ENCODE peak calls at places on chromosome 10, in nine cellular contexts. T, P, K, Z, G, O, S, L and Q are unnamed samples.

GRCh38 chr10:51770719-51771118 is 71.3 kb upstream of the CSTF2T start:
- DNase-seq in P (no peak), Z (peak), S (no peak), G (no peak), T (no peak), K (no peak), O (no peak), L (no peak), Q (no peak)

GRCh38 chr10:104548090-104548489 is 93.0 kb upstream of the SORCS3 start:
- DNase-seq in G (no peak), P (no peak), T (no peak), O (peak), Z (peak), L (no peak), K (no peak), S (no peak), Q (no peak)

GRCh38 chr10:117197189-117197588 is at the start of gene KCNK18:
- DNase-seq in P (no peak), S (no peak), G (no peak), T (no peak), L (no peak), Z (no peak), O (no peak), K (no peak), Q (no peak)

GRCh38 chr10:124524991-124525653 is 63.5 kb downstream of the LHPP start:
- DNase-seq in S (no peak), Z (peak), P (no peak), K (no peak), T (no peak), O (peak), G (peak), L (no peak), Q (no peak)

GRCh38 chr10:33333260-33334169 is 952 bp downstream of the NRP1 start:
- DNase-seq in O (peak), L (no peak), S (no peak), Z (peak), P (peak), K (no peak), G (no peak), T (no peak), Q (no peak)

GRCh38 chr10:72320676-72321247 is 34.0 kb downstream of the DNAJB12 start:
- DNase-seq in L (peak), Z (peak), O (peak), S (peak), T (peak), G (no peak), K (peak), P (peak), Q (peak)

GRCh38 chr10:48634198-48634983 is 29.5 kb upstream of the ARHGAP22 start:
- DNase-seq in T (peak), L (no peak), G (peak), O (peak), K (no peak), S (peak), P (peak), Z (no peak), Q (no peak)

GRCh38 chr10:124565565-124566221 is 104.1 kb downstream of the LHPP start:
- DNase-seq in Z (no peak), K (no peak), T (peak), P (no peak), G (no peak), O (no peak), S (no peak), L (no peak), Q (no peak)

GRCh38 chr10:112375721-112376577 is 2.0 kb downstream of the ACSL5 start:
- DNase-seq in O (peak), L (peak), P (peak), G (peak), Z (peak), T (peak), K (peak), S (no peak), Q (no peak)

GRCh38 chr10:26485150-26485941 is 47.2 kb downstream of the APBB1IP start:
- DNase-seq in O (peak), T (no peak), L (no peak), G (no peak), Z (no peak), P (no peak), S (no peak), K (no peak), Q (no peak)

GRCh38 chr10:47060993-47061500 is 149.8 kb downstream of the PTPN20 start:
- DNase-seq in O (no peak), P (no peak), K (no peak), L (no peak), Z (no peak), T (no peak), S (no peak), G (no peak), Q (no peak)

GRCh38 chr10:102617041-102617440 is 27.2 kb upstream of the TRIM8 start:
- DNase-seq in S (no peak), G (no peak), L (no peak), O (no peak), T (no peak), Z (no peak), P (no peak), K (no peak), Q (no peak)

GRCh38 chr10:78752251-78752650 is 316.5 kb upstream of the ZMIZ1 start:
- DNase-seq in Z (no peak), T (no peak), O (no peak), L (no peak), P (no peak), G (no peak), K (no peak), S (no peak), Q (no peak)

GRCh38 chr10:94178475-94179251 is 184.1 kb downstream of the NOC3L start:
- DNase-seq in L (no peak), G (no peak), P (no peak), O (no peak), K (no peak), Z (no peak), S (no peak), T (no peak), Q (no peak)

GRCh38 chr10:132239126-132240031 is 52.6 kb downstream of the DPYSL4 start:
- DNase-seq in G (no peak), O (no peak), Z (no peak), K (no peak), L (no peak), P (no peak), T (no peak), S (no peak), Q (no peak)

GRCh38 chr10:97356318-97356914 is 21.9 kb upstream of the FRAT2 start:
- DNase-seq in Z (no peak), K (no peak), P (no peak), L (no peak), S (no peak), G (no peak), O (peak), T (peak), Q (no peak)

GRCh38 chr10:44571701-44572100 is 186.8 kb upstream of the CXCL12 start:
- DNase-seq in O (peak), Z (no peak), K (no peak), P (no peak), T (no peak), L (no peak), G (no peak), S (no peak), Q (no peak)

GRCh38 chr10:110774069-110775021 is 97.4 kb upstream of the PDCD4 start:
- DNase-seq in Z (peak), K (no peak), G (no peak), S (peak), T (no peak), P (peak), O (peak), L (peak), Q (no peak)

GRCh38 chr10:32987172-32987571 is 29.1 kb upstream of the ITGB1 start:
- DNase-seq in O (no peak), L (no peak), P (no peak), T (no peak), Z (no peak), K (no peak), S (no peak), G (no peak), Q (no peak)

GRCh38 chr10:16545126-16545736 is 23.6 kb upstream of the C1QL3 start:
- DNase-seq in K (no peak), P (peak), Z (peak), G (peak), O (peak), L (peak), S (no peak), T (peak), Q (peak)

GRCh38 chr10:24350111-24350921 is 141.4 kb downstream of the KIAA1217 start:
- DNase-seq in L (no peak), Z (no peak), P (no peak), O (peak), G (no peak), K (no peak), S (no peak), T (no peak), Q (no peak)

GRCh38 chr10:103501186-103501585 is 7.7 kb downstream of the NEURL1 start:
- DNase-seq in K (no peak), T (no peak), P (no peak), G (no peak), S (no peak), Z (no peak), L (no peak), O (no peak), Q (no peak)

GRCh38 chr10:30827531-30828120 is 198.1 kb upstream of the LYZL2 start:
- DNase-seq in T (no peak), S (no peak), G (no peak), P (no peak), K (no peak), Z (peak), L (no peak), O (peak), Q (no peak)

GRCh38 chr10:50586740-50587088 is 37.0 kb downstream of the SGMS1 start:
- DNase-seq in P (no peak), L (no peak), K (no peak), Z (no peak), G (no peak), T (no peak), S (no peak), O (no peak), Q (no peak)

GRCh38 chr10:6364283-6364682 is 161.6 kb downstream of the PFKFB3 start:
- DNase-seq in T (no peak), O (no peak), Z (no peak), L (no peak), G (no peak), P (no peak), S (no peak), K (no peak), Q (no peak)

GRCh38 chr10:13709931-13710690 is 123.3 kb downstream of the PRPF18 start:
- DNase-seq in Z (no peak), O (peak), L (no peak), G (no peak), T (no peak), P (no peak), K (no peak), S (no peak), Q (no peak)

GRCh38 chr10:42864575-42864974 is 82.0 kb downstream of the BMS1 start:
- DNase-seq in P (no peak), K (no peak), S (no peak), T (peak), O (no peak), G (no peak), Z (peak), L (no peak), Q (no peak)

GRCh38 chr10:72260588-72261322 is 13.0 kb upstream of the DDIT4 start:
- DNase-seq in G (peak), O (peak), T (peak), L (peak), S (peak), Z (peak), P (peak), K (peak), Q (peak)

GRCh38 chr10:132257271-132257670 is 50.5 kb downstream of the STK32C start:
- DNase-seq in T (no peak), P (peak), O (peak), K (no peak), L (no peak), Z (no peak), S (peak), G (no peak), Q (no peak)

GRCh38 chr10:47414227-47414592 is 30.1 kb upstream of the ZNF488 start:
- DNase-seq in O (no peak), T (no peak), G (no peak), K (no peak), L (no peak), S (no peak), P (no peak), Z (no peak), Q (no peak)

GRCh38 chr10:43930243-43930642 is 281.6 kb upstream of the ZNF32 start:
- DNase-seq in G (no peak), T (no peak), O (no peak), P (no peak), Z (no peak), L (no peak), K (no peak), S (no peak), Q (no peak)